ENCODE peak calls at places on chromosome 7, in six cellular contexts. F, O, T, V, D and I are unnamed samples.

GRCh38 chr7:112546723-112547513 is 66.1 kb downstream of the LSMEM1 start:
- DNase-seq in F (peak), O (no peak), D (no peak), T (peak), V (no peak), I (peak)

GRCh38 chr7:15084368-15084767 is 181.8 kb upstream of the DGKB start:
- DNase-seq in O (no peak), D (no peak), T (no peak), V (no peak), F (no peak), I (no peak)

GRCh38 chr7:2607122-2607912 is 24.5 kb upstream of the TTYH3 start:
- DNase-seq in O (no peak), F (no peak), D (no peak), T (no peak), V (no peak), I (no peak)

GRCh38 chr7:56686276-56686859 is 445.9 kb downstream of the ZNF479 start:
- DNase-seq in T (no peak), O (no peak), V (no peak), D (no peak), F (no peak), I (no peak)

GRCh38 chr7:69374036-69374420 is 224.2 kb upstream of the AUTS2 start:
- DNase-seq in O (no peak), F (no peak), D (no peak), T (no peak), V (no peak), I (no peak)

GRCh38 chr7:39622609-39623311 is 612 bp upstream of the RALA start:
- DNase-seq in V (no peak), O (no peak), D (no peak), T (no peak), F (no peak), I (no peak)

GRCh38 chr7:12888727-12889126 is 201.3 kb downstream of the ARL4A start:
- DNase-seq in D (no peak), F (no peak), O (no peak), T (no peak), V (no peak), I (no peak)

GRCh38 chr7:85176197-85176596 is 10.7 kb downstream of the SEMA3D start:
- DNase-seq in F (no peak), D (no peak), T (no peak), O (peak), V (no peak), I (no peak)

GRCh38 chr7:4727914-4728705 is 46.0 kb downstream of the FOXK1 start:
- DNase-seq in O (no peak), T (no peak), D (no peak), V (no peak), F (no peak), I (no peak)

GRCh38 chr7:112116894-112117293 is 89.3 kb downstream of the DOCK4 start:
- DNase-seq in T (no peak), V (no peak), F (no peak), D (no peak), O (no peak), I (no peak)

GRCh38 chr7:128404143-128404681 is 5.6 kb downstream of the IMPDH1 start:
- DNase-seq in F (no peak), D (no peak), V (no peak), O (peak), T (no peak), I (no peak)

GRCh38 chr7:148852272-148852671 is 31.8 kb downstream of the EZH2 start:
- DNase-seq in T (no peak), D (no peak), V (no peak), O (no peak), F (no peak), I (no peak)

GRCh38 chr7:110898516-110898915 is 192.4 kb upstream of the LRRN3 start:
- DNase-seq in O (no peak), T (no peak), F (no peak), D (no peak), V (no peak), I (no peak)

GRCh38 chr7:116353614-116354013 is 143.3 kb downstream of the TES start:
- DNase-seq in F (no peak), O (no peak), T (no peak), V (no peak), D (no peak), I (no peak)

GRCh38 chr7:115217373-115217772 is 295.5 kb downstream of the MDFIC start:
- DNase-seq in D (no peak), F (no peak), T (no peak), V (no peak), O (peak), I (no peak)

GRCh38 chr7:142853739-142854504 is 954 bp upstream of the EPHB6 start:
- DNase-seq in D (peak), F (peak), O (peak), T (peak), V (peak), I (peak)

GRCh38 chr7:30681262-30682130 is 760 bp downstream of the CRHR2 start:
- DNase-seq in V (no peak), F (peak), D (no peak), T (no peak), O (no peak), I (peak)

GRCh38 chr7:108137040-108137439 is 6.9 kb upstream of the LAMB4 start:
- DNase-seq in D (no peak), T (no peak), O (no peak), V (no peak), F (no peak), I (no peak)

GRCh38 chr7:141208539-141208938 is 134.7 kb downstream of the TMEM178B start:
- DNase-seq in T (no peak), F (peak), D (no peak), V (no peak), O (no peak), I (no peak)

GRCh38 chr7:134954197-134955082 is 31.9 kb upstream of the AGBL3 start:
- DNase-seq in F (peak), O (peak), D (peak), V (peak), T (peak), I (peak)

GRCh38 chr7:151752816-151753600 is 123.9 kb downstream of the PRKAG2 start:
- DNase-seq in V (no peak), D (no peak), F (no peak), O (no peak), T (no peak), I (no peak)

GRCh38 chr7:47580175-47580701 is 1.7 kb downstream of the TNS3 start:
- DNase-seq in T (no peak), V (no peak), D (no peak), O (peak), F (peak), I (peak)

GRCh38 chr7:71754828-71755227 is 622.9 kb downstream of the GALNT17 start:
- DNase-seq in T (no peak), D (no peak), O (no peak), F (no peak), V (no peak), I (no peak)

GRCh38 chr7:47102442-47102841 is 479.5 kb downstream of the TNS3 start:
- DNase-seq in T (no peak), D (no peak), O (no peak), V (no peak), F (no peak), I (no peak)

GRCh38 chr7:150481207-150481920 is 30.9 kb downstream of the GIMAP8 start:
- DNase-seq in F (no peak), T (no peak), D (no peak), O (no peak), V (no peak), I (no peak)

GRCh38 chr7:117567781-117568180 is 88.0 kb downstream of the CFTR start:
- DNase-seq in O (no peak), T (no peak), F (no peak), V (no peak), D (no peak), I (no peak)

GRCh38 chr7:40211291-40212003 is 76.6 kb downstream of the SUGCT start:
- DNase-seq in V (no peak), F (no peak), O (no peak), D (no peak), T (no peak), I (no peak)

GRCh38 chr7:118281196-118281595 is 56.7 kb downstream of the ANKRD7 start:
- DNase-seq in O (no peak), F (no peak), T (no peak), D (no peak), V (no peak), I (no peak)

GRCh38 chr7:43697690-43698089 is 31.6 kb downstream of the COA1 start:
- DNase-seq in O (no peak), F (no peak), T (no peak), D (no peak), V (no peak), I (no peak)

GRCh38 chr7:88309845-88310244 is 3.2 kb upstream of the STEAP4 start:
- DNase-seq in V (no peak), O (peak), T (no peak), D (no peak), F (no peak), I (no peak)

GRCh38 chr7:141333459-141333858 is 217.8 kb upstream of the AGK start:
- DNase-seq in O (no peak), T (no peak), V (no peak), D (peak), F (peak), I (peak)

GRCh38 chr7:25454562-25455031 is 226.3 kb upstream of the NPVF start:
- DNase-seq in F (no peak), D (peak), V (no peak), O (no peak), T (no peak), I (no peak)

GRCh38 chr7:53246974-53247373 is 211.5 kb downstream of the POM121L12 start:
- DNase-seq in O (no peak), V (no peak), D (no peak), T (no peak), F (no peak), I (no peak)

GRCh38 chr7:85172530-85172941 is 14.3 kb downstream of the SEMA3D start:
- DNase-seq in D (no peak), T (no peak), F (no peak), V (no peak), O (no peak), I (no peak)

GRCh38 chr7:124698964-124699363 is 66.6 kb downstream of the GPR37 start:
- DNase-seq in D (no peak), O (no peak), V (no peak), T (no peak), F (no peak), I (no peak)

GRCh38 chr7:24637021-24637420 is 63.8 kb downstream of the PALS2 start:
- DNase-seq in D (no peak), O (no peak), F (no peak), V (no peak), T (no peak), I (no peak)

GRCh38 chr7:140640727-140641531 is at the start of gene DENND2A:
- DNase-seq in V (no peak), T (no peak), F (peak), O (peak), D (no peak), I (peak)

GRCh38 chr7:80240265-80241025 is 105.8 kb downstream of the GNAI1 start:
- DNase-seq in F (no peak), T (no peak), V (no peak), O (peak), D (no peak), I (no peak)

GRCh38 chr7:80243425-80243824 is 108.8 kb downstream of the GNAI1 start:
- DNase-seq in T (no peak), F (no peak), D (no peak), O (no peak), V (no peak), I (no peak)

GRCh38 chr7:80249184-80249583 is 114.6 kb downstream of the GNAI1 start:
- DNase-seq in V (no peak), T (no peak), O (no peak), D (no peak), F (no peak), I (no peak)

GRCh38 chr7:80247144-80247543 is 112.5 kb downstream of the GNAI1 start:
- DNase-seq in V (no peak), D (no peak), O (no peak), F (no peak), T (no peak), I (no peak)

GRCh38 chr7:80244206-80244956 is 109.8 kb downstream of the GNAI1 start:
- DNase-seq in F (no peak), O (no peak), V (no peak), T (no peak), D (no peak), I (no peak)
- TF ChIP-seq EZH2phosphoT487 in F (no peak), O (no peak), V (no peak), T (no peak), D (no peak), I (no peak)

GRCh38 chr7:7770228-7770627 is 51.8 kb upstream of the RPA3 start:
- DNase-seq in O (no peak), V (no peak), F (no peak), T (no peak), D (no peak), I (no peak)
- TF ChIP-seq CTCF in O (no peak), V (no peak), F (no peak), T (no peak), D (no peak), I (no peak)

GRCh38 chr7:13920053-13920697 is 69.3 kb downstream of the ETV1 start:
- DNase-seq in T (no peak), O (peak), V (peak), D (no peak), F (peak), I (peak)
- TF ChIP-seq EZH2phosphoT487 in T (no peak), O (no peak), V (no peak), D (no peak), F (no peak), I (no peak)

GRCh38 chr7:36131026-36131425 is 22.0 kb upstream of the EEPD1 start:
- DNase-seq in T (no peak), O (no peak), V (no peak), D (no peak), F (no peak), I (no peak)

GRCh38 chr7:36130236-36130945 is 22.7 kb upstream of the EEPD1 start:
- DNase-seq in O (no peak), F (no peak), V (no peak), D (no peak), T (no peak), I (no peak)

GRCh38 chr7:36129048-36129534 is 24.0 kb upstream of the EEPD1 start:
- DNase-seq in O (peak), V (no peak), F (no peak), T (no peak), D (no peak), I (no peak)

GRCh38 chr7:36128448-36129047 is 24.5 kb upstream of the EEPD1 start:
- DNase-seq in V (peak), T (peak), D (no peak), O (peak), F (peak), I (no peak)

GRCh38 chr7:36127075-36127740 is 25.8 kb upstream of the EEPD1 start:
- DNase-seq in F (no peak), D (no peak), V (no peak), T (peak), O (no peak), I (no peak)
- TF ChIP-seq CTCF in F (no peak), D (no peak), V (no peak), T (peak), O (no peak), I (no peak)

GRCh38 chr7:155998328-155998691 is 186.0 kb upstream of the SHH start:
- DNase-seq in T (no peak), F (no peak), V (no peak), O (no peak), D (peak), I (no peak)
- TF ChIP-seq EZH2phosphoT487 in T (no peak), F (no peak), V (no peak), O (no peak), D (no peak), I (no peak)

DNA sequence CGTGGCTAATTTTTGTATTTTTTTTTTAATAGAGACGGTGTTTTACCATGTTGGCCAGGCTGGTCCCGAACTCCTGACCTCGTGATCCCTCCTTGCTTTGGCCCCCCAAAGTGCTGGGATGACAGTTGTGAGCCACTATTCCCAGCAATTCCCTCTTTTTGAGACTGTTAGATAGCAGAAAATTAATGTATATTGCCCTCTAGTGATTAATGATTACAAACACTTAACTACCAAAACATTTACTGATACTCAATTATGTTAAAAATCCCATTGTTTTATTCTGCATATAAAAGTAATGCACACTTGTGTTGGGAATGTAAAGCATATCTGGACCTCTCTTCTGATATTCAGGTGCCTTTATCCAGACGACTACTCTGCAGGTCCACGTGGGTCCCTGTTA is 41.2 kb upstream of the COBL start:
- DNase-seq in D (no peak), T (no peak), O (no peak), F (no peak), V (no peak), I (no peak)
- TF ChIP-seq CTCF in D (no peak), T (no peak), O (peak), F (peak), V (peak), I (peak)

GRCh38 chr7:348962-349755 is 59.2 kb downstream of the FOXL3 start:
- DNase-seq in O (no peak), D (no peak), V (no peak), T (no peak), F (no peak), I (no peak)
- TF ChIP-seq EZH2phosphoT487 in O (no peak), D (no peak), V (no peak), T (no peak), F (no peak), I (no peak)

DNA sequence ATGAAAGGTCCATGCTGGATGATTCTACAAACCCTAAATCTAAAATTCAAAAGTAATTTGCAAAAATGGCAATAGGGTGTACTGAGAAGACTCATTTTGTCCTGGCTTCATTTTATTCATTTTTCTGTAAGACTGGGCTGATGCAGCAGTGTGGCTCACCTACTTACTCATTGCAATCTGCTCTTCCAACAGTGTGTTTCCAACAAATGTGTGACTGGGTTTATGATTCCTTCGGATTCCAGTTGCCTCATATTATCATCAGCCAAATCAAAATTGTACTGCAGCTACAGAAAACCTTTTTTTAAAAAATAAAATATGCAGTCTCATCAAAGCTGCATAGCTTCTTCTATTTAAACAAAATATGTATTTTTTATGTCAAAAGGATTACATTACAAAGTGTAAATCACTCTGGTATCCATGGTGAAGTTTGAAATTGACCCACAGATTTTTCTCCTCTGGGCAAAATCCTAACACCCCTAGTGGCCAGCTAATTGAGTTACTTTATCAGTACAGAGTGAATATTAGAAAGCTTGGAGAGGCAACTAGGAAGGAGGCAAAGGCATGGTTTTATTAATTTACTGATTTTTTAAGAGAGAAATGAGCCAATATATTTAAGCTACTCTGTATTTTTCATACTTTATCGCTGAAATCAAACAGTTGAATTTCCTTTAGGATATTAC is 390.3 kb downstream of the MAGI2 start:
- DNase-seq in V (no peak), O (no peak), D (no peak), F (peak), T (no peak), I (no peak)
- TF ChIP-seq CTCF in V (peak), O (peak), D (peak), F (no peak), T (peak), I (peak)

GRCh38 chr7:103793614-103794013 is 195.8 kb downstream of the RELN start:
- DNase-seq in D (no peak), O (no peak), T (no peak), V (no peak), F (no peak), I (no peak)
- TF ChIP-seq EZH2phosphoT487 in D (no peak), O (no peak), T (no peak), V (no peak), F (no peak), I (no peak)

DNA sequence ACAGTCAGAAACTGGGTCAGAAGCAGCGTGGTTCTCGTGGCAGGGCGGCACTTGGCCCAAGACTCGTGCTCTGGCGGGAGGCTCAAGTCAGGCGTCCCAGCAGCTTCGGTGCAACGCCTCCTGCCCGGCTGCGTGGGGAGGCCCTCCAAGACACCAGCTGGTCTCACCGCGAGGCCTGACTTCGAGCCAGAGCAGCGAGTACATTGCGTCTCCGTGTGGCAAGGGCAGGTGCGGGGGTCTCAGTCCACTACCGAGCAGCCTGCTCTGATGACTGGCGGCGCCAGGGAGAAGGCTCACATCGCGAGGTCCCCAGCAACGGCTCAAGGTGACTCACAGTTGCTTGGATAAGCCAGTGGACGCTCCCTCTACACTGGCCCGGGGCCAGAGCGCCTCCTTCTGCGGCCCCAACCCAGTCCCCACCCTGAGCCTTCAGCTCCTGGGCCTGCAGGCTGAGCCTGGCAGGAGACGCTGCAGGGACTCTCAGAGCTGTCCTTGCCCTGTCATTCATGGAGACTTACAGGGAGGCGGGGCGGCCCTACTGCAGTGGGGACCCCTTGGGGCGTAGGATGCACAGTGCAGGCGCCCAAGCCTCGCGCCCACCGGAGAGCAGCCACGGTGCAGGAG is 41.9 kb upstream of the PRKAR1B start:
- DNase-seq in D (no peak), T (no peak), V (no peak), O (no peak), F (peak), I (peak)
- TF ChIP-seq CTCF in D (no peak), T (no peak), V (no peak), O (no peak), F (peak), I (peak)